ENCODE peak calls at places on chromosome 14, in six cellular contexts. W, P, Z, G, Y and B are unnamed samples.

GRCh38 chr14:68780358-68781160 is 12.3 kb downstream of the ZFP36L1 start:
- DNase-seq in P (peak), W (peak), Y (peak), Z (no peak), G (peak), B (peak)

GRCh38 chr14:105980224-105980623 is 453.8 kb downstream of the TMEM121 start:
- DNase-seq in W (no peak), Y (no peak), G (no peak), P (no peak), Z (no peak), B (no peak)

GRCh38 chr14:25756880-25757279 is 706.9 kb upstream of the STXBP6 start:
- DNase-seq in W (no peak), G (no peak), Z (no peak), Y (no peak), P (no peak), B (no peak)

GRCh38 chr14:34933301-34933700 is 49.5 kb upstream of the SRP54 start:
- DNase-seq in G (no peak), P (no peak), Y (no peak), Z (no peak), W (no peak), B (no peak)

GRCh38 chr14:42224053-42224888 is 617.6 kb downstream of the LRFN5 start:
- DNase-seq in Y (peak), Z (peak), W (peak), G (no peak), P (peak), B (peak)

GRCh38 chr14:54550514-54550913 is 16.4 kb upstream of the SAMD4A start:
- DNase-seq in P (no peak), W (no peak), Y (no peak), G (no peak), Z (no peak), B (no peak)

GRCh38 chr14:21846227-21846885 is 172.7 kb upstream of the OR4E1 start:
- DNase-seq in Y (peak), G (no peak), P (no peak), W (peak), Z (peak), B (no peak)

GRCh38 chr14:49428076-49428475 is 158.1 kb downstream of the RPS29 start:
- DNase-seq in Z (no peak), P (no peak), G (no peak), W (no peak), Y (no peak), B (no peak)

GRCh38 chr14:104262515-104263514 is 124.4 kb downstream of the KIF26A start:
- DNase-seq in Z (no peak), G (no peak), P (no peak), Y (peak), W (no peak), B (no peak)

GRCh38 chr14:106837870-106838269 is 1311.5 kb downstream of the TMEM121 start:
- DNase-seq in G (no peak), W (no peak), Y (no peak), P (no peak), Z (no peak), B (no peak)

GRCh38 chr14:89277229-89277628 is 139.8 kb downstream of the FOXN3 start:
- DNase-seq in W (no peak), P (no peak), Z (no peak), Y (no peak), G (no peak), B (no peak)

GRCh38 chr14:74882103-74882920 is 596 bp downstream of the DLST start:
- DNase-seq in Y (no peak), G (peak), P (peak), W (peak), Z (peak), B (peak)

GRCh38 chr14:33463731-33464130 is 487.1 kb downstream of the EGLN3 start:
- DNase-seq in G (no peak), W (no peak), Y (no peak), Z (no peak), P (no peak), B (no peak)

GRCh38 chr14:32932921-32933622 is 5.6 kb upstream of the NPAS3 start:
- DNase-seq in Z (no peak), Y (peak), G (peak), W (peak), P (no peak), B (no peak)

GRCh38 chr14:51552275-51552674 is 99.4 kb upstream of the FRMD6 start:
- DNase-seq in Z (no peak), Y (no peak), G (no peak), P (no peak), W (no peak), B (no peak)

GRCh38 chr14:38174721-38175120 is 33.0 kb upstream of the SSTR1 start:
- DNase-seq in Z (no peak), Y (no peak), P (no peak), W (no peak), G (no peak), B (peak)

GRCh38 chr14:34174973-34175372 is 224.1 kb upstream of the EGLN3 start:
- DNase-seq in P (no peak), Z (no peak), G (no peak), Y (no peak), W (no peak), B (no peak)